ENCODE peak calls at places on chromosome 19, in nine cellular contexts. S is BE2C; O is left lung; E is bronchial epithelial cell; H is IMR-90; U is AG10803; P is heart right ventricle; B is CD8-positive, alpha-beta memory T cell; D is PC-3. A is an unnamed sample.

GRCh38 chr19:47446534-47447469 is 24.9 kb downstream of the SLC8A2 start:
- DNase-seq in S (peak; percentile 93), O (no peak), E (peak; percentile 55), H (no peak), U (no peak), P (no peak), B (no peak), D (peak; percentile 16), A (no peak)

GRCh38 chr19:47230122-47230920 is 678 bp downstream of the BBC3 start:
- DNase-seq in S (peak; percentile 69), O (peak; percentile 72), E (no peak), H (peak; percentile 18), U (peak; percentile 59), P (no peak), B (peak; percentile 87), D (no peak), A (peak; percentile 68)

GRCh38 chr19:4103073-4103418 is 20.9 kb downstream of the MAP2K2 start:
- DNase-seq in S (no peak), O (no peak), E (peak; percentile 30), H (no peak), U (peak; percentile 26), P (no peak), B (no peak), D (peak; percentile 14), A (no peak)

GRCh38 chr19:37991841-37992248 is 84.8 kb downstream of the SIPA1L3 start:
- DNase-seq in S (no peak), O (no peak), E (peak; percentile 68), H (no peak), U (no peak), P (no peak), B (no peak), D (peak; percentile 70), A (no peak)

GRCh38 chr19:17933414-17934129 is 757 bp downstream of the CCDC124 start:
- DNase-seq in S (no peak), O (no peak), E (peak; percentile 90), H (peak; percentile 42), U (peak; percentile 40), P (no peak), B (no peak), D (peak; percentile 91), A (peak; percentile 27)

GRCh38 chr19:15025237-15025636 is 24.0 kb upstream of the CASP14 start:
- DNase-seq in S (no peak), O (no peak), E (no peak), H (no peak), U (no peak), P (no peak), B (no peak), D (peak; percentile 53), A (no peak)

GRCh38 chr19:41702208-41702651 is 6.2 kb upstream of the CEACAM5 start:
- DNase-seq in S (no peak), O (no peak), E (peak; percentile 12), H (peak; percentile 33), U (peak; percentile 43), P (no peak), B (no peak), D (peak; percentile 51), A (no peak)

GRCh38 chr19:50551034-50551712 is 17.1 kb downstream of the LRRC4B start:
- DNase-seq in S (no peak), O (no peak), E (no peak), H (no peak), U (no peak), P (no peak), B (no peak), D (no peak), A (no peak)

GRCh38 chr19:42290523-42291436 is 11.2 kb upstream of the PRR19 start:
- DNase-seq in S (peak; percentile 91), O (no peak), E (no peak), H (no peak), U (no peak), P (no peak), B (peak; percentile 53), D (no peak), A (no peak)

GRCh38 chr19:35555301-35556005 is 8.0 kb downstream of the ATP4A start:
- DNase-seq in S (peak; percentile 68), O (no peak), E (no peak), H (peak; percentile 35), U (peak; percentile 30), P (no peak), B (no peak), D (peak; percentile 25), A (peak; percentile 27)

GRCh38 chr19:34556500-34556899 is 74.9 kb downstream of the WTIP start:
- DNase-seq in S (peak; percentile 47), O (no peak), E (no peak), H (no peak), U (peak; percentile 25), P (peak; percentile 20), B (no peak), D (peak; percentile 30), A (peak; percentile 2)

GRCh38 chr19:1154731-1155351 is 19.2 kb downstream of the SBNO2 start:
- DNase-seq in S (peak; percentile 78), O (peak; percentile 92), E (peak; percentile 78), H (peak; percentile 86), U (peak; percentile 92), P (peak; percentile 82), B (no peak), D (no peak), A (peak; percentile 97)

GRCh38 chr19:518292-519231 is 11.3 kb downstream of the TPGS1 start:
- DNase-seq in S (no peak), O (no peak), E (no peak), H (peak; percentile 63), U (peak; percentile 35), P (no peak), B (peak; percentile 54), D (no peak), A (peak; percentile 95)

GRCh38 chr19:13865578-13866462 is 11.1 kb upstream of the NANOS3 start:
- DNase-seq in S (no peak), O (no peak), E (no peak), H (no peak), U (no peak), P (no peak), B (no peak), D (no peak), A (no peak)

GRCh38 chr19:13864223-13864512 is 12.8 kb upstream of the NANOS3 start:
- DNase-seq in S (no peak), O (no peak), E (no peak), H (no peak), U (no peak), P (no peak), B (no peak), D (no peak), A (no peak)

GRCh38 chr19:13865243-13865577 is 11.7 kb upstream of the NANOS3 start:
- DNase-seq in S (no peak), O (no peak), E (no peak), H (no peak), U (no peak), P (no peak), B (no peak), D (no peak), A (no peak)

GRCh38 chr19:13866463-13867046 is 10.4 kb upstream of the NANOS3 start:
- DNase-seq in S (no peak), O (no peak), E (no peak), H (no peak), U (no peak), P (no peak), B (no peak), D (no peak), A (no peak)

GRCh38 chr19:13864513-13865242 is 12.3 kb upstream of the NANOS3 start:
- DNase-seq in S (no peak), O (no peak), E (no peak), H (no peak), U (no peak), P (no peak), B (no peak), D (no peak), A (no peak)
- H3K4me3 ChIP-seq in S (no peak overlapping the region), O (peak overlapping the region; percentile 51), E (peak overlapping the region; percentile 4), H (no peak overlapping the region), U (no peak overlapping the region), P (peak overlapping the region; percentile 30), B (peak overlapping the region; percentile 19), D (peak overlapping the region; percentile 59), A (no peak overlapping the region)

GRCh38 chr19:39237200-39238184 is 7.3 kb downstream of the IFNL3 start:
- DNase-seq in S (peak; percentile 42), O (peak; percentile 78), E (no peak), H (no peak), U (no peak), P (no peak), B (peak; percentile 15), D (peak; percentile 52), A (no peak)
- H3K4me3 ChIP-seq in S (no peak overlapping the region), O (no peak overlapping the region), E (no peak overlapping the region), H (no peak overlapping the region), U (no peak overlapping the region), P (no peak overlapping the region), B (peak overlapping the region; percentile 17), D (no peak overlapping the region), A (no peak overlapping the region)

DNA sequence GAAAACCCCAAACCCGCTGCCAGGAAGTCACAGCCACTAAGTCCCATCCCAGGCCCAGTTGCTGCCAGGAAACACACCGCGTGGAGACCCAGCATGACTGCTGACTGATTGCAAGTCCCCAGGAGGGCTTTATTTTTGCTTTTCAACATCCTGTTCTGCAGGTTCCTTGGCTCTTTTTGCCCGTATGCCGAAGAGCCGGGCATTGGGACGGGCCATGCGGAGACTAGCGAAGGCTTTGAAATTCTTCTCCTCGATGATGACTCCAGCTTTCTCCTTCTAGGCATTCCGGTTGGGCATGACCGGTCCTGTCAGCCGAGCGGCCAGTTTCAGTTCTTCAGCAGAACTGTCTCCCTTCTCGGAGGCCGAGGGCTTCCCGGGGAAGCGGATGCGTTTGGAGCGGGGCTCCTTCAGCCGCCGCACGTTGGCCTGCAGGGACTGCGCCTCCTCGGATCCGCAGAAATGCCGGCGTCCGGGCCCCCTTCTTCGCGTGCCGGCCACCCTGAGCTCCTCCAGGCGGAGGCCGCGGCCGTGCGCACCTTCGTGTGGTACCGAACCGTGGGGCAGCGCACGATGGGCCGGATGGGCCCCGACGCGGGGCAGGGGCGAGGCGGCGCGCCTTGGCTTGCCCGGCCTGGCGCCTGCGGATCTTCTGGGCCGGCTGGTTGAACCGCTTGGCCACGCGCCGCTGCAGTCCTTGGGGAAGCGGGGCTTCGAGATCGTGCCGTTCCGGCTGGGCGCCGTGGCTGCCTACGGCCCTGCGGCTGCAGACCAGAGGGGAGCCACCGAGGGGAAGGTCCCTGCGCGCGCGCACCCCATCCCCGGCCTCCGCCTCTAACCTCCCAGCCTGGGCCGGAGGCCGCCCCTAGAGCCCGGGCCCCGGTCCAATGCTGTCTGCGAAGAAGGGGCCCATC is 15.2 kb downstream of the ZSCAN5C start:
- DNase-seq in S (no peak), O (no peak), E (peak; percentile 85), H (peak; percentile 4), U (peak; percentile 33), P (peak; percentile 4), B (no peak), D (no peak), A (peak; percentile 10)
- H3K4me3 ChIP-seq in S (no peak overlapping the region), O (peak overlapping the region; percentile 26), E (peak overlapping the region; percentile 36), H (no peak overlapping the region), U (peak overlapping the region; percentile 36), P (peak overlapping the region; percentile 55), B (no peak overlapping the region), D (no peak overlapping the region), A (peak overlapping the region; percentile 37)

DNA sequence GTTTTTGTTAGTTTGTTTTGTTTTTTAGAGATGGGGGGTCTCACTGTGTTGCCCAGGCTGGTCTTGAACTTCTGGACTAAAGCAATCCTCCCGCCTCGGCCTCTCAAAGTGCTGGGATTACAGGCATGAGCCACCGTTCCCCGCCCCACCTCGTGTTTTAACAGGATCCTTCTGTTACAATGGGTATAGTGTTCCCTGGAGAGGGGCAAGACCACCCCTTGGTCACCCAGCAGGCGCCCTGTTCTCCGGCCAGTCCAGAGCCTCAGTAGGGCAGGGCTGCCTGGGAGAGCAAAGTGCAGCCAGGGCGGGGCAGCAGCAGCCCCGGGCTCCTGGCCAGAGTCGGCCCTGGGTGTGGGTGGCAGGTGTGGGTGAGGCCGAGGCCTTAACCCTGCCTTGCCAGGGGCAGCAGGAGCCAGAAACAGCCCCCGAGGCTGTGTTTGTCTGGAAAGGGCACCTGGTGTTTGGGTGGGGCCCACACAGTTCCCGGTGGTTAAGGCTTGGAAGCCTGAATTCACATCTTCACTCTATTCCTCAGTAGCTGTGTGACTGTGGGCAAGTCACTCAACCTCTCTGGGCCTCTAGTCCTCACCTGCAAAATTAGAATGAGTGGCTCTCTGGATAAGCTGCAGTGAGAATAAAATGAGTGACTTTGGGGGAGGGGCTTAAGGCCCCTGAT is 7.2 kb downstream of the VASP start:
- DNase-seq in S (no peak), O (peak; percentile 72), E (no peak), H (no peak), U (no peak), P (no peak), B (no peak), D (no peak), A (no peak)
- H3K4me3 ChIP-seq in S (no peak overlapping the region), O (peak overlapping the region; percentile 28), E (no peak overlapping the region), H (no peak overlapping the region), U (no peak overlapping the region), P (no peak overlapping the region), B (peak overlapping the region; percentile 41), D (no peak overlapping the region), A (no peak overlapping the region)

A was measured in fibroblast of villous mesenchyme.